ENCODE peak calls at places on chromosomes 16 and 17, in ten cellular contexts. I is breast epithelium; F is astrocyte of the spinal cord; T is left ventricle myocardium inferior; B is suprapubic skin; E is AG09309; D is spleen; Z is neural progenitor cell; C is activated CD8-positive, alpha-beta T cell treated with anti-CD3 and anti-CD28 coated beads for 36 hours; M is stomach. O is an unnamed sample.

GRCh38 chr16:21638573-21638975 is 13.8 kb downstream of the IGSF6 start:
- DNase-seq in I (no peak), F (peak), T (no peak), B (no peak), E (no peak), D (no peak), Z (no peak), C (peak), M (no peak), O (no peak)

GRCh38 chr17:61159415-61159814 is 240.2 kb upstream of the TBX2 start:
- DNase-seq in I (no peak), F (peak), T (no peak), B (no peak), E (no peak), D (no peak), Z (peak), C (no peak), M (no peak), O (no peak)

GRCh38 chr17:44589316-44590071 is 32.2 kb downstream of the FZD2 start:
- DNase-seq in I (no peak), F (peak), T (no peak), B (no peak), E (no peak), D (no peak), Z (no peak), C (no peak), M (no peak), O (no peak)

GRCh38 chr17:64504769-64505319 is 1.2 kb downstream of the DDX5 start:
- DNase-seq in I (no peak), F (no peak), T (no peak), B (no peak), E (peak), D (no peak), Z (no peak), C (no peak), M (no peak), O (no peak)

GRCh38 chr16:69796285-69797118 is 34.4 kb downstream of the WWP2 start:
- DNase-seq in I (no peak), F (peak), T (no peak), B (no peak), E (peak), D (no peak), Z (peak), C (peak), M (no peak), O (no peak)

GRCh38 chr17:69325518-69326301 is 1.2 kb downstream of the ABCA5 start:
- DNase-seq in I (no peak), F (no peak), T (no peak), B (no peak), E (no peak), D (no peak), Z (peak), C (no peak), M (no peak), O (no peak)

GRCh38 chr17:60392845-60393702 is 1.1 kb upstream of the USP32 start:
- DNase-seq in I (no peak), F (peak), T (no peak), B (peak), E (no peak), D (no peak), Z (peak), C (peak), M (peak), O (no peak)

GRCh38 chr16:30651124-30652004 is 604 bp downstream of the PRR14 start:
- DNase-seq in I (peak), F (peak), T (peak), B (peak), E (no peak), D (peak), Z (peak), C (peak), M (peak), O (no peak)

GRCh38 chr16:23952128-23953041 is 116.6 kb downstream of the PRKCB start:
- DNase-seq in I (no peak), F (peak), T (no peak), B (no peak), E (no peak), D (no peak), Z (peak), C (peak), M (no peak), O (no peak)

GRCh38 chr16:75402174-75402820 is 31.0 kb downstream of the CFDP1 start:
- DNase-seq in I (no peak), F (peak), T (no peak), B (no peak), E (no peak), D (no peak), Z (no peak), C (no peak), M (no peak), O (no peak)

GRCh38 chr16:75244225-75244792 is 7.1 kb downstream of the BCAR1 start:
- DNase-seq in I (no peak), F (peak), T (no peak), B (peak), E (no peak), D (no peak), Z (no peak), C (no peak), M (peak), O (no peak)

GRCh38 chr16:10679921-10680320 is 14.8 kb downstream of the TEKT5 start:
- DNase-seq in I (no peak), F (no peak), T (no peak), B (no peak), E (no peak), D (no peak), Z (no peak), C (no peak), M (no peak), O (peak)

GRCh38 chr16:287298-287811 is 4.4 kb downstream of the PDIA2 start:
- DNase-seq in I (no peak), F (no peak), T (no peak), B (no peak), E (no peak), D (no peak), Z (no peak), C (no peak), M (peak), O (no peak)

GRCh38 chr16:4314532-4315184 is 1.2 kb upstream of the GLIS2 start:
- DNase-seq in I (no peak), F (peak), T (no peak), B (peak), E (no peak), D (no peak), Z (peak), C (peak), M (no peak), O (no peak)

GRCh38 chr17:15194859-15195277 is 70.3 kb downstream of the PMP22 start:
- DNase-seq in I (no peak), F (no peak), T (no peak), B (no peak), E (peak), D (no peak), Z (no peak), C (no peak), M (no peak), O (no peak)

GRCh38 chr16:2798723-2799204 is 494 bp downstream of the PRSS41 start:
- DNase-seq in I (no peak), F (no peak), T (no peak), B (peak), E (no peak), D (peak), Z (no peak), C (no peak), M (no peak), O (no peak)

GRCh38 chr17:66255527-66255971 is 26.3 kb upstream of the APOH start:
- DNase-seq in I (no peak), F (no peak), T (no peak), B (no peak), E (no peak), D (no peak), Z (no peak), C (peak), M (no peak), O (no peak)

GRCh38 chr17:10415161-10415560 is 6.6 kb downstream of the MYH8 start:
- DNase-seq in I (no peak), F (no peak), T (no peak), B (no peak), E (no peak), D (no peak), Z (no peak), C (no peak), M (no peak), O (no peak)

GRCh38 chr17:34675143-34675542 is 95.8 kb downstream of the TMEM132E start:
- DNase-seq in I (no peak), F (no peak), T (no peak), B (no peak), E (no peak), D (no peak), Z (no peak), C (no peak), M (no peak), O (no peak)

GRCh38 chr16:54707813-54708212 is 222.9 kb upstream of the IRX5 start:
- DNase-seq in I (no peak), F (no peak), T (no peak), B (no peak), E (no peak), D (no peak), Z (no peak), C (no peak), M (no peak), O (no peak)

GRCh38 chr17:19456016-19456927 is 45.2 kb downstream of the RNF112 start:
- DNase-seq in I (no peak), F (no peak), T (no peak), B (no peak), E (no peak), D (no peak), Z (no peak), C (no peak), M (no peak), O (no peak)

GRCh38 chr16:4372578-4373355 is 1.1 kb downstream of the VASN start:
- DNase-seq in I (no peak), F (no peak), T (peak), B (peak), E (no peak), D (peak), Z (peak), C (no peak), M (peak), O (no peak)

GRCh38 chr17:29007456-29008455 is 1.9 kb upstream of the SEZ6 start:
- DNase-seq in I (no peak), F (no peak), T (no peak), B (no peak), E (no peak), D (no peak), Z (no peak), C (no peak), M (no peak), O (no peak)

GRCh38 chr17:19021622-19022083 is 17.1 kb upstream of the FAM83G start:
- DNase-seq in I (no peak), F (no peak), T (no peak), B (no peak), E (no peak), D (peak), Z (peak), C (peak), M (no peak), O (no peak)

GRCh38 chr16:4272114-4272954 is 489 bp downstream of the TFAP4 start:
- DNase-seq in I (no peak), F (peak), T (peak), B (peak), E (no peak), D (peak), Z (peak), C (no peak), M (peak), O (no peak)

GRCh38 chr16:19446886-19447285 is 29.2 kb downstream of the TMC5 start:
- DNase-seq in I (no peak), F (no peak), T (no peak), B (no peak), E (no peak), D (no peak), Z (no peak), C (no peak), M (no peak), O (no peak)

GRCh38 chr16:66858740-66859396 is 14.7 kb downstream of the CA7 start:
- DNase-seq in I (no peak), F (peak), T (peak), B (no peak), E (no peak), D (peak), Z (no peak), C (no peak), M (peak), O (no peak)

GRCh38 chr16:3131755-3132377 is 3.0 kb upstream of the ZNF213 start:
- DNase-seq in I (no peak), F (peak), T (no peak), B (no peak), E (no peak), D (no peak), Z (peak), C (peak), M (peak), O (no peak)

GRCh38 chr17:81731271-81731670 is 19.2 kb downstream of the SLC25A10 start:
- DNase-seq in I (no peak), F (peak), T (no peak), B (no peak), E (peak), D (no peak), Z (no peak), C (no peak), M (no peak), O (no peak)

GRCh38 chr17:28363186-28363585 is 1.8 kb downstream of the SEBOX start:
- DNase-seq in I (no peak), F (no peak), T (no peak), B (no peak), E (no peak), D (no peak), Z (no peak), C (no peak), M (no peak), O (no peak)

GRCh38 chr16:10509534-10510025 is 70.8 kb downstream of the EMP2 start:
- DNase-seq in I (no peak), F (peak), T (no peak), B (no peak), E (peak), D (no peak), Z (peak), C (peak), M (peak), O (no peak)

GRCh38 chr16:84603115-84603816 is 14.6 kb downstream of the COTL1 start:
- DNase-seq in I (no peak), F (peak), T (peak), B (peak), E (peak), D (peak), Z (no peak), C (peak), M (peak), O (no peak)

GRCh38 chr16:80191928-80192327 is 348.9 kb upstream of the DYNLRB2 start:
- DNase-seq in I (no peak), F (no peak), T (no peak), B (no peak), E (no peak), D (no peak), Z (no peak), C (no peak), M (no peak), O (no peak)

DNA sequence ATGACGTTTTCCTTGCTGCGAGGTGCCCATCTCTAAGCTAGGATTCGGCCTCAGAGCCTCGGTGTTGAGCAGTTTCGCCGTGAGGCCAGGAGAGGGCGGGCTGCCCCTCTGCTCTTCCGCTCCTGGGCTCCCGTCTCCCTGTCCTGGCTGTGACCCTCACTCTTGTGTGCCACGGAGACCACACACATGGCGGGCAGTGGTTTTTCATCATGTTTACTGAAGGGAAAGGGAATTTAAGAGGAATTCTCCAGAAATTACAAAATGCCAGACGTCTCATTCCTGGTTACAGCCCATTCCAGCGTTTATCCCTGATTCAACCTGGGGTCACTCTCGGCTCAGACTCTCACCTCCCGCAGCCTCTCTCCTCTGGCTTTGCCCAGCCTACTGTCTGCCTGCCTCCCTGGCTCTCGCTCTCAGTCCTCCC is 96.8 kb upstream of the ELAC2 start:
- DNase-seq in I (no peak), F (peak), T (peak), B (no peak), E (peak), D (no peak), Z (peak), C (peak), M (peak), O (peak)
- TF ChIP-seq CTCF in I (peak), F (peak), T (peak), B (peak), E (peak), D (peak), Z (peak), C (peak), M (peak), O (peak)

GRCh38 chr16:82056550-82056896 is 21.5 kb downstream of the HSD17B2 start:
- DNase-seq in I (no peak), F (no peak), T (no peak), B (no peak), E (no peak), D (no peak), Z (no peak), C (no peak), M (no peak), O (no peak)
- TF ChIP-seq CTCF in I (no peak), F (no peak), T (no peak), B (no peak), E (no peak), D (no peak), Z (no peak), C (no peak), M (no peak), O (no peak)

GRCh38 chr16:77406680-77407079 is 28.2 kb downstream of the ADAMTS18 start:
- DNase-seq in I (no peak), F (peak), T (no peak), B (no peak), E (no peak), D (no peak), Z (no peak), C (no peak), M (no peak), O (no peak)
- TF ChIP-seq CTCF in I (no peak), F (peak), T (no peak), B (no peak), E (peak), D (no peak), Z (peak), C (no peak), M (no peak), O (peak)

GRCh38 chr16:1780677-1781072 is 1.7 kb downstream of the SPSB3 start:
- DNase-seq in I (no peak), F (no peak), T (no peak), B (no peak), E (no peak), D (no peak), Z (no peak), C (no peak), M (no peak), O (no peak)

GRCh38 chr16:1779741-1780676 is 2.4 kb downstream of the SPSB3 start:
- DNase-seq in I (no peak), F (no peak), T (no peak), B (no peak), E (no peak), D (peak), Z (no peak), C (no peak), M (no peak), O (no peak)

GRCh38 chr16:1781254-1781653 is 1.1 kb downstream of the SPSB3 start:
- DNase-seq in I (no peak), F (no peak), T (no peak), B (no peak), E (no peak), D (peak), Z (no peak), C (no peak), M (no peak), O (no peak)

GRCh38 chr16:1782408-1783247 is at the start of the genes NUBP2 and SPSB3:
- DNase-seq in I (peak), F (peak), T (peak), B (peak), E (peak), D (peak), Z (peak), C (peak), M (peak), O (peak)

GRCh38 chr16:1781758-1782407 is 488 bp downstream of the SPSB3 start:
- DNase-seq in I (no peak), F (no peak), T (no peak), B (no peak), E (no peak), D (peak), Z (peak), C (peak), M (no peak), O (no peak)
- TF ChIP-seq CTCF in I (peak), F (no peak), T (peak), B (no peak), E (peak), D (no peak), Z (peak), C (peak), M (no peak), O (peak)

GRCh38 chr17:32007463-32008298 is 498 bp downstream of the LRRC37B start:
- DNase-seq in I (no peak), F (peak), T (no peak), B (peak), E (no peak), D (no peak), Z (peak), C (peak), M (no peak), O (no peak)
- TF ChIP-seq CTCF in I (no peak), F (no peak), T (no peak), B (no peak), E (no peak), D (no peak), Z (no peak), C (no peak), M (no peak), O (no peak)

GRCh38 chr16:49352923-49353322 is 20.7 kb upstream of the C16orf78 start:
- DNase-seq in I (no peak), F (no peak), T (no peak), B (no peak), E (no peak), D (no peak), Z (peak), C (no peak), M (no peak), O (no peak)
- TF ChIP-seq CTCF in I (no peak), F (peak), T (peak), B (no peak), E (peak), D (no peak), Z (peak), C (no peak), M (no peak), O (peak)

GRCh38 chr17:80147035-80147939 is at the start of gene EIF4A3:
- DNase-seq in I (peak), F (peak), T (peak), B (peak), E (peak), D (peak), Z (peak), C (peak), M (peak), O (peak)
- TF ChIP-seq CTCF in I (no peak), F (no peak), T (peak), B (no peak), E (no peak), D (no peak), Z (no peak), C (no peak), M (no peak), O (no peak)

DNA sequence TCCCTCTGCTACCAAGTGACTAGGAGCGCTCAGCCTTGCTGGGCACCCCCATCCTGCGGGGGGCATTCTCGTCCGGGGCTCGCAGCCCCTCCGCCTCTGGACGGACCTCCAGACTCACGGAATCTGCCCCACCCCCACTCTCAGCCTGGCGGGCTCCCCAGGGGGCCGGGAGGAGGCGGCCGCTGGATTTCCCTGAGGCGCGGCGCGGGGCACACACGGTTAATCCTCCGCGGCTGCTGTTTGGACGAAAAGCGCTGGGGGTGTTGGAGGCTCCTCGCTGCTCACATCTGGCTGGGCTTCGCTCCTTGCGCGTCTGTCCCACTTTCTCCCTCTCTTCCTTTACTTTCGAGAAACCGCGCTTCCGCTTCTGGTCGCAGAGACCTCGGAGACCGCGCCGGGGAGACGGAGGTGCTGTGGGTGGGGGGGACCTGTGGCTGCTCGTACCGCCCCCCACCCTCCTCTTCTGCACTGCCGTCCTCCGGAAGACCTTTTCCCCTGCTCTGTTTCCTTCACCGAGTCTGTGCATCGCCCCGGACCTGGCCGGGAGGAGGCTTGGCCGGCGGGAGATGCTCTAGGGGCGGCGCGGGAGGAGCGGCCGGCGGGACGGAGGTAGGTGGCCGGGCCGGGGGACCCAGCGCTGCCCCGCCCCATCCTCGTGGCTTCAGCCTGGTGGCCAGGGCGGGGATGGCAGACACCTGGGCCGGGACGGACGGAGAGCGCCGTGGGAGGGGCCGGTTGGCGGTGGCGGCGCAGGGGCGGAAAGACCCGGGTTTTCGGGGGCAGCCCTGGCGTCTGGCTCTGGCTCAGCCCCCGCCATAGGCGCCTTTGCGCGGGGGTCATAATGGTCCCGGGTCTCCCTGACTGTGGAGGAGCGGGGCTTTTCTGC is at the start of gene C1QTNF1:
- DNase-seq in I (peak), F (no peak), T (peak), B (peak), E (no peak), D (peak), Z (peak), C (peak), M (peak), O (no peak)
- TF ChIP-seq CTCF in I (peak), F (no peak), T (peak), B (peak), E (peak), D (no peak), Z (peak), C (peak), M (peak), O (peak)

GRCh38 chr16:71542377-71542776 is 16.2 kb downstream of the CHST4 start:
- DNase-seq in I (no peak), F (no peak), T (peak), B (no peak), E (no peak), D (peak), Z (peak), C (peak), M (peak), O (no peak)
- TF ChIP-seq CTCF in I (no peak), F (peak), T (peak), B (no peak), E (peak), D (no peak), Z (peak), C (peak), M (no peak), O (peak)

O was measured in type B pancreatic cell.